ENCODE peak calls at places on chromosomes 13 and 19, in eight cellular contexts. One of them, this sample, is unnamed.

GRCh38 chr13:26183416-26183815 is 38.7 kb downstream of the RNF6 start:
- DNase-seq in stimulated activated naive CD8-positive, alpha-beta T cell treated with anti-CD3 and anti-CD28 coated beads, Interleukin-15, amount 100 ng/mL, for 72 hours: no peak
- DNase-seq in ureter: no peak
- DNase-seq in fibroblast of pulmonary artery: no peak
- DNase-seq in fibroblast of lung: no peak
- DNase-seq in esophagus squamous epithelium: no peak
- DNase-seq in kidney glomerular epithelial cell: no peak
- DNase-seq in midbrain: no peak
- DNase-seq in this sample: no peak

GRCh38 chr13:112525306-112525945 is 62.5 kb downstream of the TUBGCP3 start:
- DNase-seq in ureter: no peak
- DNase-seq in fibroblast of lung: no peak
- DNase-seq in fibroblast of pulmonary artery: no peak
- DNase-seq in stimulated activated naive CD8-positive, alpha-beta T cell treated with anti-CD3 and anti-CD28 coated beads, Interleukin-15, amount 100 ng/mL, for 72 hours: no peak
- DNase-seq in kidney glomerular epithelial cell: no peak
- DNase-seq in esophagus squamous epithelium: no peak
- DNase-seq in midbrain: no peak
- DNase-seq in this sample: no peak

GRCh38 chr19:289651-290538 is 1.3 kb downstream of the PLPP2 start:
- DNase-seq in midbrain: no peak
- DNase-seq in fibroblast of lung: no peak
- DNase-seq in kidney glomerular epithelial cell: peak
- DNase-seq in stimulated activated naive CD8-positive, alpha-beta T cell treated with anti-CD3 and anti-CD28 coated beads, Interleukin-15, amount 100 ng/mL, for 72 hours: no peak
- DNase-seq in esophagus squamous epithelium: no peak
- DNase-seq in ureter: peak
- DNase-seq in fibroblast of pulmonary artery: peak
- DNase-seq in this sample: peak

GRCh38 chr13:59012731-59013130 is 1151.0 kb downstream of the DIAPH3 start:
- DNase-seq in ureter: no peak
- DNase-seq in stimulated activated naive CD8-positive, alpha-beta T cell treated with anti-CD3 and anti-CD28 coated beads, Interleukin-15, amount 100 ng/mL, for 72 hours: no peak
- DNase-seq in esophagus squamous epithelium: no peak
- DNase-seq in fibroblast of lung: no peak
- DNase-seq in kidney glomerular epithelial cell: no peak
- DNase-seq in fibroblast of pulmonary artery: no peak
- DNase-seq in midbrain: no peak
- DNase-seq in this sample: no peak

GRCh38 chr13:94139393-94139995 is 340.0 kb downstream of the DCT start:
- DNase-seq in midbrain: no peak
- DNase-seq in esophagus squamous epithelium: no peak
- DNase-seq in ureter: no peak
- DNase-seq in fibroblast of pulmonary artery: peak
- DNase-seq in kidney glomerular epithelial cell: no peak
- DNase-seq in fibroblast of lung: no peak
- DNase-seq in stimulated activated naive CD8-positive, alpha-beta T cell treated with anti-CD3 and anti-CD28 coated beads, Interleukin-15, amount 100 ng/mL, for 72 hours: no peak
- DNase-seq in this sample: peak

GRCh38 chr13:49958321-49958720 is 22.2 kb upstream of the SPRYD7 start:
- DNase-seq in stimulated activated naive CD8-positive, alpha-beta T cell treated with anti-CD3 and anti-CD28 coated beads, Interleukin-15, amount 100 ng/mL, for 72 hours: no peak
- DNase-seq in midbrain: peak
- DNase-seq in fibroblast of pulmonary artery: no peak
- DNase-seq in kidney glomerular epithelial cell: no peak
- DNase-seq in fibroblast of lung: no peak
- DNase-seq in esophagus squamous epithelium: no peak
- DNase-seq in ureter: no peak
- DNase-seq in this sample: peak

GRCh38 chr13:97468331-97468730 is 34.4 kb downstream of the RAP2A start:
- DNase-seq in ureter: no peak
- DNase-seq in fibroblast of lung: peak
- DNase-seq in stimulated activated naive CD8-positive, alpha-beta T cell treated with anti-CD3 and anti-CD28 coated beads, Interleukin-15, amount 100 ng/mL, for 72 hours: no peak
- DNase-seq in esophagus squamous epithelium: no peak
- DNase-seq in kidney glomerular epithelial cell: no peak
- DNase-seq in midbrain: peak
- DNase-seq in fibroblast of pulmonary artery: peak
- DNase-seq in this sample: no peak

GRCh38 chr13:98297043-98297442 is 120.0 kb upstream of the RNF113B start:
- DNase-seq in fibroblast of lung: no peak
- DNase-seq in fibroblast of pulmonary artery: no peak
- DNase-seq in kidney glomerular epithelial cell: no peak
- DNase-seq in ureter: no peak
- DNase-seq in midbrain: no peak
- DNase-seq in esophagus squamous epithelium: no peak
- DNase-seq in stimulated activated naive CD8-positive, alpha-beta T cell treated with anti-CD3 and anti-CD28 coated beads, Interleukin-15, amount 100 ng/mL, for 72 hours: no peak
- DNase-seq in this sample: no peak

GRCh38 chr19:9793051-9793591 is 24.6 kb upstream of the ZNF846 start:
- DNase-seq in esophagus squamous epithelium: no peak
- DNase-seq in stimulated activated naive CD8-positive, alpha-beta T cell treated with anti-CD3 and anti-CD28 coated beads, Interleukin-15, amount 100 ng/mL, for 72 hours: no peak
- DNase-seq in midbrain: peak
- DNase-seq in ureter: peak
- DNase-seq in kidney glomerular epithelial cell: no peak
- DNase-seq in fibroblast of pulmonary artery: peak
- DNase-seq in fibroblast of lung: peak
- DNase-seq in this sample: peak

GRCh38 chr13:113932060-113932459 is 41.8 kb downstream of the C13orf46 start:
- DNase-seq in ureter: peak
- DNase-seq in stimulated activated naive CD8-positive, alpha-beta T cell treated with anti-CD3 and anti-CD28 coated beads, Interleukin-15, amount 100 ng/mL, for 72 hours: no peak
- DNase-seq in fibroblast of lung: no peak
- DNase-seq in esophagus squamous epithelium: no peak
- DNase-seq in fibroblast of pulmonary artery: no peak
- DNase-seq in midbrain: no peak
- DNase-seq in kidney glomerular epithelial cell: no peak
- DNase-seq in this sample: no peak

GRCh38 chr19:49689133-49690072 is at the start of gene ADM5:
- DNase-seq in ureter: peak
- DNase-seq in fibroblast of lung: no peak
- DNase-seq in esophagus squamous epithelium: no peak
- DNase-seq in kidney glomerular epithelial cell: no peak
- DNase-seq in midbrain: no peak
- DNase-seq in stimulated activated naive CD8-positive, alpha-beta T cell treated with anti-CD3 and anti-CD28 coated beads, Interleukin-15, amount 100 ng/mL, for 72 hours: no peak
- DNase-seq in fibroblast of pulmonary artery: no peak
- DNase-seq in this sample: no peak

GRCh38 chr19:38736413-38737280 is 7.6 kb downstream of the CAPN12 start:
- DNase-seq in fibroblast of lung: no peak
- DNase-seq in midbrain: no peak
- DNase-seq in esophagus squamous epithelium: no peak
- DNase-seq in ureter: peak
- DNase-seq in stimulated activated naive CD8-positive, alpha-beta T cell treated with anti-CD3 and anti-CD28 coated beads, Interleukin-15, amount 100 ng/mL, for 72 hours: peak
- DNase-seq in fibroblast of pulmonary artery: no peak
- DNase-seq in kidney glomerular epithelial cell: no peak
- DNase-seq in this sample: peak

GRCh38 chr13:45370922-45371406 is 30.0 kb upstream of the TPT1 start:
- DNase-seq in fibroblast of lung: peak
- DNase-seq in esophagus squamous epithelium: no peak
- DNase-seq in midbrain: peak
- DNase-seq in stimulated activated naive CD8-positive, alpha-beta T cell treated with anti-CD3 and anti-CD28 coated beads, Interleukin-15, amount 100 ng/mL, for 72 hours: peak
- DNase-seq in ureter: peak
- DNase-seq in fibroblast of pulmonary artery: peak
- DNase-seq in kidney glomerular epithelial cell: peak
- DNase-seq in this sample: peak

GRCh38 chr19:28635962-28636629 is 576.9 kb downstream of the UQCRFS1 start:
- DNase-seq in esophagus squamous epithelium: no peak
- DNase-seq in fibroblast of lung: no peak
- DNase-seq in midbrain: no peak
- DNase-seq in kidney glomerular epithelial cell: no peak
- DNase-seq in fibroblast of pulmonary artery: no peak
- DNase-seq in stimulated activated naive CD8-positive, alpha-beta T cell treated with anti-CD3 and anti-CD28 coated beads, Interleukin-15, amount 100 ng/mL, for 72 hours: no peak
- DNase-seq in ureter: no peak
- DNase-seq in this sample: no peak

GRCh38 chr19:1845642-1846041 is 2.6 kb downstream of the REXO1 start:
- DNase-seq in esophagus squamous epithelium: no peak
- DNase-seq in fibroblast of pulmonary artery: no peak
- DNase-seq in stimulated activated naive CD8-positive, alpha-beta T cell treated with anti-CD3 and anti-CD28 coated beads, Interleukin-15, amount 100 ng/mL, for 72 hours: no peak
- DNase-seq in midbrain: no peak
- DNase-seq in kidney glomerular epithelial cell: no peak
- DNase-seq in ureter: no peak
- DNase-seq in fibroblast of lung: no peak
- DNase-seq in this sample: no peak

GRCh38 chr13:99028890-99029289 is 51.0 kb upstream of the DOCK9 start:
- DNase-seq in ureter: no peak
- DNase-seq in kidney glomerular epithelial cell: no peak
- DNase-seq in esophagus squamous epithelium: no peak
- DNase-seq in midbrain: no peak
- DNase-seq in stimulated activated naive CD8-positive, alpha-beta T cell treated with anti-CD3 and anti-CD28 coated beads, Interleukin-15, amount 100 ng/mL, for 72 hours: no peak
- DNase-seq in fibroblast of pulmonary artery: no peak
- DNase-seq in fibroblast of lung: no peak
- DNase-seq in this sample: no peak

GRCh38 chr19:29378126-29378525 is 147.7 kb upstream of the VSTM2B start:
- DNase-seq in esophagus squamous epithelium: no peak
- DNase-seq in ureter: peak
- DNase-seq in fibroblast of lung: no peak
- DNase-seq in stimulated activated naive CD8-positive, alpha-beta T cell treated with anti-CD3 and anti-CD28 coated beads, Interleukin-15, amount 100 ng/mL, for 72 hours: no peak
- DNase-seq in midbrain: no peak
- DNase-seq in kidney glomerular epithelial cell: no peak
- DNase-seq in fibroblast of pulmonary artery: no peak
- DNase-seq in this sample: no peak

GRCh38 chr13:82147526-82147925 is 1734.7 kb downstream of the SLITRK1 start:
- DNase-seq in midbrain: no peak
- DNase-seq in esophagus squamous epithelium: no peak
- DNase-seq in fibroblast of pulmonary artery: peak
- DNase-seq in kidney glomerular epithelial cell: no peak
- DNase-seq in stimulated activated naive CD8-positive, alpha-beta T cell treated with anti-CD3 and anti-CD28 coated beads, Interleukin-15, amount 100 ng/mL, for 72 hours: no peak
- DNase-seq in fibroblast of lung: peak
- DNase-seq in ureter: no peak
- DNase-seq in this sample: no peak

GRCh38 chr13:59172076-59172475 is 991.7 kb downstream of the DIAPH3 start:
- DNase-seq in fibroblast of pulmonary artery: no peak
- DNase-seq in midbrain: no peak
- DNase-seq in fibroblast of lung: no peak
- DNase-seq in ureter: no peak
- DNase-seq in esophagus squamous epithelium: no peak
- DNase-seq in stimulated activated naive CD8-positive, alpha-beta T cell treated with anti-CD3 and anti-CD28 coated beads, Interleukin-15, amount 100 ng/mL, for 72 hours: no peak
- DNase-seq in kidney glomerular epithelial cell: no peak
- DNase-seq in this sample: no peak

GRCh38 chr13:68428292-68428691 is 1198.2 kb upstream of the PCDH9 start:
- DNase-seq in stimulated activated naive CD8-positive, alpha-beta T cell treated with anti-CD3 and anti-CD28 coated beads, Interleukin-15, amount 100 ng/mL, for 72 hours: no peak
- DNase-seq in fibroblast of pulmonary artery: no peak
- DNase-seq in esophagus squamous epithelium: no peak
- DNase-seq in midbrain: no peak
- DNase-seq in kidney glomerular epithelial cell: peak
- DNase-seq in fibroblast of lung: no peak
- DNase-seq in ureter: no peak
- DNase-seq in this sample: peak

GRCh38 chr13:102580552-102581169 is 16.1 kb upstream of the TPP2 start:
- DNase-seq in ureter: no peak
- DNase-seq in fibroblast of pulmonary artery: peak
- DNase-seq in stimulated activated naive CD8-positive, alpha-beta T cell treated with anti-CD3 and anti-CD28 coated beads, Interleukin-15, amount 100 ng/mL, for 72 hours: peak
- DNase-seq in midbrain: peak
- DNase-seq in esophagus squamous epithelium: no peak
- DNase-seq in kidney glomerular epithelial cell: peak
- DNase-seq in fibroblast of lung: peak
- DNase-seq in this sample: peak

GRCh38 chr19:31378404-31378803 is 29.2 kb upstream of the TSHZ3 start:
- DNase-seq in stimulated activated naive CD8-positive, alpha-beta T cell treated with anti-CD3 and anti-CD28 coated beads, Interleukin-15, amount 100 ng/mL, for 72 hours: no peak
- DNase-seq in ureter: no peak
- DNase-seq in midbrain: no peak
- DNase-seq in fibroblast of lung: peak
- DNase-seq in esophagus squamous epithelium: no peak
- DNase-seq in kidney glomerular epithelial cell: peak
- DNase-seq in fibroblast of pulmonary artery: peak
- DNase-seq in this sample: peak

GRCh38 chr19:35596366-35596999 is 10.5 kb downstream of the PMIS2 start:
- DNase-seq in esophagus squamous epithelium: no peak
- DNase-seq in stimulated activated naive CD8-positive, alpha-beta T cell treated with anti-CD3 and anti-CD28 coated beads, Interleukin-15, amount 100 ng/mL, for 72 hours: peak
- DNase-seq in midbrain: no peak
- DNase-seq in fibroblast of pulmonary artery: peak
- DNase-seq in fibroblast of lung: no peak
- DNase-seq in ureter: no peak
- DNase-seq in kidney glomerular epithelial cell: no peak
- DNase-seq in this sample: no peak

GRCh38 chr19:19209372-19209771 is 2.4 kb upstream of the NCAN start:
- DNase-seq in fibroblast of lung: no peak
- DNase-seq in kidney glomerular epithelial cell: no peak
- DNase-seq in fibroblast of pulmonary artery: no peak
- DNase-seq in stimulated activated naive CD8-positive, alpha-beta T cell treated with anti-CD3 and anti-CD28 coated beads, Interleukin-15, amount 100 ng/mL, for 72 hours: no peak
- DNase-seq in midbrain: no peak
- DNase-seq in ureter: no peak
- DNase-seq in esophagus squamous epithelium: no peak
- DNase-seq in this sample: no peak

GRCh38 chr19:12065100-12065538 is 588 bp downstream of the ZNF844 start:
- DNase-seq in fibroblast of lung: peak
- DNase-seq in esophagus squamous epithelium: no peak
- DNase-seq in midbrain: peak
- DNase-seq in stimulated activated naive CD8-positive, alpha-beta T cell treated with anti-CD3 and anti-CD28 coated beads, Interleukin-15, amount 100 ng/mL, for 72 hours: peak
- DNase-seq in fibroblast of pulmonary artery: peak
- DNase-seq in kidney glomerular epithelial cell: no peak
- DNase-seq in ureter: peak
- DNase-seq in this sample: peak

GRCh38 chr19:45881909-45882528 is 3.9 kb downstream of the IRF2BP1 start:
- DNase-seq in fibroblast of pulmonary artery: no peak
- DNase-seq in fibroblast of lung: no peak
- DNase-seq in esophagus squamous epithelium: no peak
- DNase-seq in midbrain: no peak
- DNase-seq in stimulated activated naive CD8-positive, alpha-beta T cell treated with anti-CD3 and anti-CD28 coated beads, Interleukin-15, amount 100 ng/mL, for 72 hours: no peak
- DNase-seq in kidney glomerular epithelial cell: no peak
- DNase-seq in ureter: no peak
- DNase-seq in this sample: no peak

GRCh38 chr13:79051472-79051871 is 354.6 kb downstream of the RBM26 start:
- DNase-seq in fibroblast of pulmonary artery: no peak
- DNase-seq in fibroblast of lung: no peak
- DNase-seq in ureter: no peak
- DNase-seq in esophagus squamous epithelium: no peak
- DNase-seq in midbrain: no peak
- DNase-seq in stimulated activated naive CD8-positive, alpha-beta T cell treated with anti-CD3 and anti-CD28 coated beads, Interleukin-15, amount 100 ng/mL, for 72 hours: no peak
- DNase-seq in kidney glomerular epithelial cell: no peak
- DNase-seq in this sample: no peak

GRCh38 chr19:1936916-1937610 is 3.9 kb upstream of the CSNK1G2 start:
- DNase-seq in kidney glomerular epithelial cell: no peak
- DNase-seq in fibroblast of lung: no peak
- DNase-seq in stimulated activated naive CD8-positive, alpha-beta T cell treated with anti-CD3 and anti-CD28 coated beads, Interleukin-15, amount 100 ng/mL, for 72 hours: no peak
- DNase-seq in midbrain: no peak
- DNase-seq in fibroblast of pulmonary artery: no peak
- DNase-seq in esophagus squamous epithelium: no peak
- DNase-seq in ureter: no peak
- DNase-seq in this sample: no peak

GRCh38 chr19:6876790-6877189 is 10.6 kb upstream of the ADGRE1 start:
- DNase-seq in stimulated activated naive CD8-positive, alpha-beta T cell treated with anti-CD3 and anti-CD28 coated beads, Interleukin-15, amount 100 ng/mL, for 72 hours: no peak
- DNase-seq in ureter: no peak
- DNase-seq in fibroblast of pulmonary artery: no peak
- DNase-seq in kidney glomerular epithelial cell: no peak
- DNase-seq in esophagus squamous epithelium: no peak
- DNase-seq in fibroblast of lung: no peak
- DNase-seq in midbrain: no peak
- DNase-seq in this sample: no peak

This sample was measured in astrocyte of the spinal cord.